ENCODE peak calls at places on chromosomes 3 and 15, in nine cellular contexts. S is esophagus squamous epithelium, H is A549, N is GM23248, M is HepG2, T is ovary, V is adrenal gland, O is breast epithelium, L is fibroblast of lung. Z is an unnamed sample.

GRCh38 chr3:14563946-14564539 is 23.9 kb upstream of the GRIP2 start:
- DNase-seq in H (no peak), T (no peak), M (no peak), L (no peak), N (no peak), O (no peak), S (no peak), V (no peak), Z (no peak)

GRCh38 chr15:93524432-93524831 is 435.4 kb upstream of the RGMA start:
- DNase-seq in L (no peak), H (no peak), V (no peak), M (no peak), N (no peak), O (no peak), T (no peak), S (no peak), Z (no peak)

GRCh38 chr3:132966374-132966773 is 71.8 kb upstream of the TMEM108 start:
- DNase-seq in H (no peak), S (no peak), M (no peak), N (no peak), O (no peak), T (no peak), V (no peak), L (no peak), Z (no peak)

GRCh38 chr3:39216176-39216790 is 23.9 kb upstream of the XIRP1 start:
- DNase-seq in N (no peak), S (no peak), M (no peak), H (no peak), V (no peak), T (no peak), L (no peak), O (no peak), Z (no peak)

GRCh38 chr15:51969728-51970127 is 1.9 kb downstream of the LEO1 start:
- DNase-seq in H (no peak), V (no peak), M (no peak), S (no peak), N (peak; percentile 61), O (no peak), L (peak; percentile 25), T (no peak), Z (no peak)

GRCh38 chr15:33616485-33616884 is 305.7 kb downstream of the RYR3 start:
- DNase-seq in V (no peak), T (no peak), L (no peak), M (no peak), N (no peak), S (no peak), H (no peak), O (no peak), Z (no peak)

GRCh38 chr3:113736548-113737089 is 9.4 kb downstream of the NAA50 start:
- DNase-seq in V (peak; percentile 36), H (peak; percentile 25), L (peak; percentile 54), M (peak; percentile 60), O (no peak), T (no peak), S (no peak), N (peak; percentile 79), Z (peak; percentile 43)

GRCh38 chr3:172102883-172103310 is 63.5 kb downstream of the FNDC3B start:
- DNase-seq in M (peak; percentile 82), L (peak; percentile 28), N (no peak), S (no peak), T (no peak), H (no peak), O (no peak), V (no peak), Z (no peak)

GRCh38 chr3:139935866-139936817 is 1.2 kb downstream of the CLSTN2 start:
- DNase-seq in V (peak; percentile 27), L (peak; percentile 30), N (peak; percentile 47), T (peak; percentile 79), H (no peak), M (no peak), S (no peak), O (peak; percentile 57), Z (no peak)

GRCh38 chr15:57502116-57502515 is 89.6 kb upstream of the MYZAP start:
- DNase-seq in H (no peak), T (no peak), S (no peak), N (no peak), M (no peak), O (no peak), V (no peak), L (peak; percentile 42), Z (no peak)

GRCh38 chr3:71117572-71118247 is 465.8 kb downstream of the FOXP1 start:
- DNase-seq in H (no peak), V (no peak), M (no peak), T (no peak), N (peak; percentile 47), S (no peak), L (peak; percentile 71), O (no peak), Z (no peak)

GRCh38 chr15:41043276-41043675 is 72.8 kb downstream of the INO80 start:
- DNase-seq in M (peak; percentile 13), L (peak; percentile 75), H (no peak), S (no peak), N (peak; percentile 63), T (no peak), O (no peak), V (no peak), Z (peak; percentile 15)

GRCh38 chr15:70259030-70259424 is 161.3 kb upstream of the TLE3 start:
- DNase-seq in S (no peak), L (peak; percentile 69), V (peak; percentile 68), H (no peak), O (no peak), N (peak; percentile 62), M (no peak), T (peak; percentile 68), Z (peak; percentile 33)

GRCh38 chr3:40615110-40615915 is 90.6 kb downstream of the ZNF621 start:
- DNase-seq in L (no peak), S (no peak), N (peak; percentile 16), M (no peak), T (no peak), V (no peak), H (no peak), O (no peak), Z (no peak)

GRCh38 chr15:49556437-49556836 is 64.2 kb downstream of the FAM227B start:
- DNase-seq in H (no peak), T (no peak), O (no peak), N (no peak), S (no peak), M (no peak), L (no peak), V (no peak), Z (no peak)
- H3K9me3 ChIP-seq in H (peaks cover 5% of the 10 kb centered on the region), T (no peaks in the 10 kb centered on the region), O (peaks cover 50% of the 10 kb centered on the region), N (no peaks in the 10 kb centered on the region), S (peaks cover 4% of the 10 kb centered on the region), M (peaks cover 17% of the 10 kb centered on the region), L (no peaks in the 10 kb centered on the region), V (no peaks in the 10 kb centered on the region), Z (peaks cover 8% of the 10 kb centered on the region)

GRCh38 chr3:127889461-127889863 is 25.6 kb upstream of the KBTBD12 start:
- DNase-seq in N (peak; percentile 88), L (peak; percentile 80), T (no peak), M (no peak), S (no peak), O (no peak), V (peak; percentile 49), H (no peak), Z (no peak)

GRCh38 chr3:127888564-127889107 is 26.4 kb upstream of the KBTBD12 start:
- DNase-seq in V (peak; percentile 71), T (no peak), L (peak; percentile 14), O (no peak), N (peak; percentile 69), S (no peak), M (no peak), H (no peak), Z (no peak)

GRCh38 chr3:127887321-127887720 is 27.7 kb upstream of the KBTBD12 start:
- DNase-seq in N (peak; percentile 43), M (no peak), L (peak; percentile 52), T (no peak), V (no peak), O (no peak), S (no peak), H (no peak), Z (no peak)

GRCh38 chr3:127886276-127886862 is 28.7 kb upstream of the KBTBD12 start:
- DNase-seq in N (no peak), M (no peak), S (no peak), L (no peak), V (no peak), O (no peak), H (no peak), T (no peak), Z (no peak)

DNA sequence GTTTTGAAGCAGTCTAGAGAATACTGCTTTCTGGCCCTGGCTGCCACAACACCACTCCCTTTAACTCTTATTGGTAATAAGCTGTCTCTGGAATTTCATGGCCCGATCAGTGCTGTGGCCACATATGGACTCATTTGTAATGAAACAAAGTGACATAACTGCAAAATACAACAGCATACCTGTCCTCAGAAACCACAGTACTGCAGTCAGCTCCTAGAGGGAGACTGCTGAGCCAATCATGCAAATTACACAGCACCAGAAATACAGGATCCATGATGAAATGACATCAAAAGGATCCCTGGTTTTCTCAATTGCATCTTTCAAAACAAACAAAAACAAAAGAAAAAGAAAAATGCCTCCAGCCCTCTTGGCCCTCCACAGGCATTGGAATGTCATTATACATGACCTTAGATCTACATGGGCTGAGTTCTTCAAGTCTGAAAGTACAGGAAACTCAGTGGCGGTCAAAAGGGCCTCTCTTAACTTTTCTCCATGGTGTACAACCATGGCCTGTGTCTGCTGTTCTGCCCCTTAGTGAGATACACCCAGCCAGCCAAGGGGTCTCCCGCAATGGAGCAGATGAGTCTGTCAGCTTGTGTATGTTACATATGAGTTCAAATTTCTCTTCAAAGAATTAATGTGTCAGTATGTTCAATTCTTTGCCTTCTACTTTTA is 24.9 kb upstream of the KBTBD12 start:
- DNase-seq in N (peak; percentile 32), O (no peak), L (peak; percentile 42), S (no peak), V (no peak), T (no peak), M (no peak), H (no peak), Z (no peak)
- H3K9me3 ChIP-seq in N (no peaks in the 10 kb centered on the region), O (peaks cover 7% of the 10 kb centered on the region), L (no peaks in the 10 kb centered on the region), S (peaks cover 14% of the 10 kb centered on the region), V (no peaks in the 10 kb centered on the region), T (no peaks in the 10 kb centered on the region), M (no peaks in the 10 kb centered on the region), H (peaks cover 18% of the 10 kb centered on the region), Z (peaks cover 11% of the 10 kb centered on the region)

GRCh38 chr3:4581040-4581439 is 87.9 kb downstream of the ITPR1 start:
- DNase-seq in V (no peak), M (no peak), T (peak; percentile 71), N (no peak), L (no peak), H (no peak), O (no peak), S (no peak), Z (no peak)
- H3K9me3 ChIP-seq in V (no peaks in the 10 kb centered on the region), M (no peaks in the 10 kb centered on the region), T (no peaks in the 10 kb centered on the region), N (no peaks in the 10 kb centered on the region), L (no peaks in the 10 kb centered on the region), H (no peaks in the 10 kb centered on the region), O (no peaks in the 10 kb centered on the region), S (no peaks in the 10 kb centered on the region), Z (no peaks in the 10 kb centered on the region)

DNA sequence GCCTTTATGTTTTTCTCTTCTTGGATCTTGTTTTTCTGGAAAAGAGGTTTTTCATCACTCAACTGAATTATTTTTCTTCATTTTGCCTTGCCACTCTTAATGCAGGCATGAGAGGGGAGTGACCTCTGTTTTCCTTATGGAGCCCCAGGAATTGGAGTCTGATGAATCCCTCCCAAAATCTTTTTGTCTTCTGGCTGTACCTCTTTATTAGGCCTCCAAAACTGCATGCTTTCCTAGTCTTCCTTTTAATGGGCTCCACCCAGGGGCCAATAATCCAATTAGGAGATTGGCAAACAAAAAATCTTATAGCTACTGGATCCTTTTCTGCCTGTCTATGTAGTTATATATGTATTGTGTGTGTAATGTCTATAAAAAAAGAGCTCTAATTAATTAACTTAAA is 192.4 kb upstream of the PEX5L start:
- DNase-seq in L (no peak), V (no peak), N (no peak), H (no peak), T (no peak), M (no peak), S (no peak), O (no peak), Z (no peak)
- H3K9me3 ChIP-seq in L (no peaks in the 10 kb centered on the region), V (peaks cover 13% of the 10 kb centered on the region), N (no peaks in the 10 kb centered on the region), H (no peaks in the 10 kb centered on the region), T (no peaks in the 10 kb centered on the region), M (peaks cover 84% of the 10 kb centered on the region), S (peaks cover 5% of the 10 kb centered on the region), O (peaks cover 38% of the 10 kb centered on the region), Z (peaks cover 12% of the 10 kb centered on the region)

Z was measured in AG04450.